ENCODE peak calls at places on chromosomes 13 and 19, in five cellular contexts. One of them, this sample, is unnamed.

GRCh38 chr19:46746281-46746965 is at the start of gene STRN4:
- DNase-seq in lung: no peak
- DNase-seq in D341Med: peak
- DNase-seq in adrenal gland: no peak
- DNase-seq in NCI-H510A treated with DMSO at 0.1 percent for 48 hours: peak
- DNase-seq in this sample: peak

GRCh38 chr19:2274937-2275535 is 6.9 kb downstream of the PEAK3 start:
- DNase-seq in lung: peak
- DNase-seq in D341Med: peak
- DNase-seq in adrenal gland: peak
- DNase-seq in NCI-H510A treated with DMSO at 0.1 percent for 48 hours: no peak
- DNase-seq in this sample: peak

GRCh38 chr19:52492991-52493470 is 34.4 kb upstream of the ZNF808 start:
- DNase-seq in lung: no peak
- DNase-seq in D341Med: peak
- DNase-seq in adrenal gland: no peak
- DNase-seq in NCI-H510A treated with DMSO at 0.1 percent for 48 hours: no peak
- DNase-seq in this sample: peak

GRCh38 chr13:42996584-42996983 is 4.5 kb upstream of the EPSTI1 start:
- DNase-seq in lung: no peak
- DNase-seq in D341Med: no peak
- DNase-seq in adrenal gland: no peak
- DNase-seq in NCI-H510A treated with DMSO at 0.1 percent for 48 hours: no peak
- DNase-seq in this sample: no peak

GRCh38 chr13:71773534-71773933 is 93.5 kb downstream of the DACH1 start:
- DNase-seq in lung: no peak
- DNase-seq in D341Med: no peak
- DNase-seq in adrenal gland: no peak
- DNase-seq in NCI-H510A treated with DMSO at 0.1 percent for 48 hours: no peak
- DNase-seq in this sample: no peak

GRCh38 chr19:34667349-34668076 is 9.4 kb downstream of the SCGB2B2 start:
- DNase-seq in lung: no peak
- DNase-seq in D341Med: no peak
- DNase-seq in adrenal gland: no peak
- DNase-seq in NCI-H510A treated with DMSO at 0.1 percent for 48 hours: no peak
- DNase-seq in this sample: peak

GRCh38 chr13:59356607-59357006 is 807.1 kb downstream of the DIAPH3 start:
- DNase-seq in lung: peak
- DNase-seq in D341Med: no peak
- DNase-seq in adrenal gland: peak
- DNase-seq in NCI-H510A treated with DMSO at 0.1 percent for 48 hours: no peak
- DNase-seq in this sample: peak

GRCh38 chr13:98923641-98924397 is 54.0 kb downstream of the DOCK9 start:
- DNase-seq in lung: no peak
- DNase-seq in D341Med: peak
- DNase-seq in adrenal gland: no peak
- DNase-seq in NCI-H510A treated with DMSO at 0.1 percent for 48 hours: no peak
- DNase-seq in this sample: no peak

GRCh38 chr19:43474986-43475705 is 9.7 kb upstream of the LYPD3 start:
- DNase-seq in lung: peak
- DNase-seq in D341Med: peak
- DNase-seq in adrenal gland: peak
- DNase-seq in NCI-H510A treated with DMSO at 0.1 percent for 48 hours: no peak
- DNase-seq in this sample: peak

GRCh38 chr13:101406787-101407186 is 9.5 kb downstream of the NALCN start:
- DNase-seq in lung: no peak
- DNase-seq in D341Med: no peak
- DNase-seq in adrenal gland: no peak
- DNase-seq in NCI-H510A treated with DMSO at 0.1 percent for 48 hours: no peak
- DNase-seq in this sample: no peak

GRCh38 chr19:17996826-17997316 is 11.1 kb upstream of the ARRDC2 start:
- DNase-seq in lung: peak
- DNase-seq in D341Med: peak
- DNase-seq in adrenal gland: peak
- DNase-seq in NCI-H510A treated with DMSO at 0.1 percent for 48 hours: peak
- DNase-seq in this sample: peak

GRCh38 chr13:30276178-30276577 is 31.2 kb downstream of the KATNAL1 start:
- DNase-seq in lung: no peak
- DNase-seq in D341Med: no peak
- DNase-seq in adrenal gland: no peak
- DNase-seq in NCI-H510A treated with DMSO at 0.1 percent for 48 hours: no peak
- DNase-seq in this sample: no peak

GRCh38 chr19:426725-427445 is 17.9 kb upstream of the C2CD4C start:
- DNase-seq in lung: no peak
- DNase-seq in D341Med: no peak
- DNase-seq in adrenal gland: peak
- DNase-seq in NCI-H510A treated with DMSO at 0.1 percent for 48 hours: no peak
- DNase-seq in this sample: no peak

GRCh38 chr13:63209330-63210017 is 1793.8 kb upstream of the PCDH20 start:
- DNase-seq in lung: no peak
- DNase-seq in D341Med: no peak
- DNase-seq in adrenal gland: no peak
- DNase-seq in NCI-H510A treated with DMSO at 0.1 percent for 48 hours: no peak
- DNase-seq in this sample: no peak

GRCh38 chr13:92461831-92462230 is 764.8 kb upstream of the GPC6 start:
- DNase-seq in lung: no peak
- DNase-seq in D341Med: no peak
- DNase-seq in adrenal gland: no peak
- DNase-seq in NCI-H510A treated with DMSO at 0.1 percent for 48 hours: no peak
- DNase-seq in this sample: no peak

GRCh38 chr19:46718157-46718933 is 1.4 kb upstream of the PRKD2 start:
- DNase-seq in lung: no peak
- DNase-seq in D341Med: no peak
- DNase-seq in adrenal gland: peak
- DNase-seq in NCI-H510A treated with DMSO at 0.1 percent for 48 hours: peak
- DNase-seq in this sample: no peak

GRCh38 chr13:114053026-114053425 is 79.2 kb upstream of the C13orf46 start:
- DNase-seq in lung: no peak
- DNase-seq in D341Med: no peak
- DNase-seq in adrenal gland: no peak
- DNase-seq in NCI-H510A treated with DMSO at 0.1 percent for 48 hours: no peak
- DNase-seq in this sample: no peak

GRCh38 chr19:17107546-17108452 is 32.2 kb downstream of the MYO9B start:
- DNase-seq in lung: peak
- DNase-seq in D341Med: no peak
- DNase-seq in adrenal gland: peak
- DNase-seq in NCI-H510A treated with DMSO at 0.1 percent for 48 hours: no peak
- DNase-seq in this sample: peak

GRCh38 chr19:3760871-3761361 is 576 bp downstream of the APBA3 start:
- DNase-seq in lung: no peak
- DNase-seq in D341Med: no peak
- DNase-seq in adrenal gland: peak
- DNase-seq in NCI-H510A treated with DMSO at 0.1 percent for 48 hours: no peak
- DNase-seq in this sample: no peak

GRCh38 chr13:24747248-24748151 is 16.5 kb upstream of the RNF17 start:
- DNase-seq in lung: no peak
- DNase-seq in D341Med: peak
- DNase-seq in adrenal gland: no peak
- DNase-seq in NCI-H510A treated with DMSO at 0.1 percent for 48 hours: peak
- DNase-seq in this sample: no peak

GRCh38 chr19:18649371-18650047 is 12.7 kb downstream of the KLHL26 start:
- DNase-seq in lung: peak
- DNase-seq in D341Med: no peak
- DNase-seq in adrenal gland: peak
- DNase-seq in NCI-H510A treated with DMSO at 0.1 percent for 48 hours: peak
- DNase-seq in this sample: peak

GRCh38 chr13:48906200-48906599 is 69.5 kb upstream of the FNDC3A start:
- DNase-seq in lung: no peak
- DNase-seq in D341Med: no peak
- DNase-seq in adrenal gland: no peak
- DNase-seq in NCI-H510A treated with DMSO at 0.1 percent for 48 hours: no peak
- DNase-seq in this sample: no peak

GRCh38 chr13:64723735-64724134 is 2506.4 kb downstream of the PCDH9 start:
- DNase-seq in lung: no peak
- DNase-seq in D341Med: no peak
- DNase-seq in adrenal gland: no peak
- DNase-seq in NCI-H510A treated with DMSO at 0.1 percent for 48 hours: no peak
- DNase-seq in this sample: no peak

GRCh38 chr19:32682317-32682716 is 6.7 kb downstream of the RGS9BP start:
- DNase-seq in lung: no peak
- DNase-seq in D341Med: no peak
- DNase-seq in adrenal gland: no peak
- DNase-seq in NCI-H510A treated with DMSO at 0.1 percent for 48 hours: no peak
- DNase-seq in this sample: no peak

GRCh38 chr13:27280009-27280646 is 9.5 kb downstream of the RASL11A start:
- DNase-seq in lung: no peak
- DNase-seq in D341Med: no peak
- DNase-seq in adrenal gland: peak
- DNase-seq in NCI-H510A treated with DMSO at 0.1 percent for 48 hours: no peak
- DNase-seq in this sample: no peak

GRCh38 chr19:12681074-12681987 is at the start of gene DHPS:
- DNase-seq in lung: peak
- DNase-seq in D341Med: peak
- DNase-seq in adrenal gland: peak
- DNase-seq in NCI-H510A treated with DMSO at 0.1 percent for 48 hours: peak
- DNase-seq in this sample: peak

GRCh38 chr19:8578642-8579265 is 1.5 kb upstream of the MYO1F start:
- DNase-seq in lung: peak
- DNase-seq in D341Med: peak
- DNase-seq in adrenal gland: peak
- DNase-seq in NCI-H510A treated with DMSO at 0.1 percent for 48 hours: peak
- DNase-seq in this sample: peak

GRCh38 chr13:75607447-75607846 is 28.7 kb upstream of the LMO7 start:
- DNase-seq in lung: no peak
- DNase-seq in D341Med: no peak
- DNase-seq in adrenal gland: no peak
- DNase-seq in NCI-H510A treated with DMSO at 0.1 percent for 48 hours: no peak
- DNase-seq in this sample: no peak

GRCh38 chr19:42199440-42200115 is 17.9 kb downstream of the DEDD2 start:
- DNase-seq in lung: peak
- DNase-seq in D341Med: no peak
- DNase-seq in adrenal gland: peak
- DNase-seq in NCI-H510A treated with DMSO at 0.1 percent for 48 hours: no peak
- DNase-seq in this sample: no peak

GRCh38 chr13:110216403-110217041 is 90.4 kb downstream of the COL4A1 start:
- DNase-seq in lung: no peak
- DNase-seq in D341Med: no peak
- DNase-seq in adrenal gland: peak
- DNase-seq in NCI-H510A treated with DMSO at 0.1 percent for 48 hours: no peak
- DNase-seq in this sample: peak